ENCODE peak calls at places on chromosomes 4 and X, in eight cellular contexts. V is epithelial cell of esophagus, Q is WERI-Rb-1, I is cardiac fibroblast, M is SK-N-SH, K is fibroblast of the aortic adventitia, T is fibroblast of mammary gland, Y is fibroblast of villous mesenchyme. G is an unnamed sample.

GRCh38 chrX:22128961-22129360 is 96.8 kb downstream of the PHEX start:
- DNase-seq in V (peak), Q (no peak), I (peak), M (no peak), K (no peak), T (no peak), Y (no peak), G (no peak)

GRCh38 chr4:76948441-76949292 is 885 bp upstream of the SEPTIN11 start:
- DNase-seq in V (peak), Q (peak), I (peak), M (peak), K (peak), T (peak), Y (peak), G (peak)

GRCh38 chr4:171035909-171036308 is 777.3 kb upstream of the GALNTL6 start:
- DNase-seq in V (no peak), Q (no peak), I (no peak), M (no peak), K (no peak), T (no peak), Y (no peak), G (no peak)

GRCh38 chrX:115018040-115018647 is 728 bp upstream of the IL13RA2 start:
- DNase-seq in V (no peak), Q (no peak), I (peak), M (no peak), K (peak), T (peak), Y (no peak), G (no peak)

GRCh38 chr4:110518889-110519490 is 43.0 kb downstream of the ENPEP start:
- DNase-seq in V (peak), Q (peak), I (peak), M (peak), K (peak), T (peak), Y (peak), G (no peak)

GRCh38 chr4:60865238-60865637 is 334.9 kb upstream of the ADGRL3 start:
- DNase-seq in V (peak), Q (peak), I (peak), M (peak), K (no peak), T (no peak), Y (no peak), G (no peak)

GRCh38 chr4:1767770-1768366 is 25.2 kb upstream of the FGFR3 start:
- DNase-seq in V (peak), Q (peak), I (peak), M (peak), K (peak), T (peak), Y (peak), G (no peak)

GRCh38 chr4:181528570-181529184 is 714.5 kb upstream of the TENM3 start:
- DNase-seq in V (peak), Q (peak), I (peak), M (peak), K (peak), T (peak), Y (peak), G (peak)

GRCh38 chr4:4990857-4991540 is 28.3 kb downstream of the CYTL1 start:
- DNase-seq in V (no peak), Q (no peak), I (peak), M (peak), K (peak), T (peak), Y (peak), G (peak)

GRCh38 chr4:950136-951020 is 18.1 kb downstream of the TMEM175 start:
- DNase-seq in V (no peak), Q (no peak), I (no peak), M (peak), K (no peak), T (no peak), Y (no peak), G (no peak)

GRCh38 chr4:56981795-56982201 is 3.1 kb downstream of the POLR2B start:
- DNase-seq in V (peak), Q (no peak), I (peak), M (no peak), K (peak), T (no peak), Y (no peak), G (no peak)

GRCh38 chrX:47191331-47191730 is 2.3 kb upstream of the UBA1 start:
- DNase-seq in V (peak), Q (no peak), I (peak), M (no peak), K (no peak), T (peak), Y (no peak), G (no peak)

GRCh38 chr4:143202824-143203223 is 18.1 kb downstream of the USP38 start:
- DNase-seq in V (peak), Q (no peak), I (peak), M (no peak), K (peak), T (peak), Y (peak), G (no peak)

GRCh38 chr4:126106658-126107057 is 791.9 kb downstream of the FAT4 start:
- DNase-seq in V (peak), Q (peak), I (peak), M (no peak), K (no peak), T (peak), Y (no peak), G (no peak)

GRCh38 chr4:76811604-76812412 is 86.1 kb downstream of the SOWAHB start:
- DNase-seq in V (no peak), Q (no peak), I (peak), M (no peak), K (peak), T (peak), Y (peak), G (no peak)

GRCh38 chrX:64885850-64886249 is 90.4 kb downstream of the ZC4H2 start:
- DNase-seq in V (peak), Q (peak), I (peak), M (peak), K (no peak), T (no peak), Y (no peak), G (no peak)

GRCh38 chr4:137609693-137610450 is 77.6 kb upstream of the PCDH18 start:
- DNase-seq in V (no peak), Q (no peak), I (peak), M (no peak), K (peak), T (peak), Y (peak), G (no peak)

GRCh38 chr4:97984545-97985131 is 158.6 kb downstream of the STPG2 start:
- DNase-seq in V (peak), Q (peak), I (peak), M (no peak), K (no peak), T (no peak), Y (no peak), G (no peak)

GRCh38 chrX:154136627-154137161 is 7.3 kb upstream of the OPN1LW start:
- DNase-seq in V (peak), Q (peak), I (peak), M (peak), K (peak), T (peak), Y (peak), G (no peak)

GRCh38 chr4:24730256-24731001 is 64.9 kb upstream of the SOD3 start:
- DNase-seq in V (no peak), Q (peak), I (peak), M (no peak), K (peak), T (peak), Y (no peak), G (peak)

GRCh38 chrX:24002792-24003191 is 24.2 kb downstream of the KLHL15 start:
- DNase-seq in V (no peak), Q (no peak), I (no peak), M (no peak), K (no peak), T (no peak), Y (peak), G (no peak)

GRCh38 chrX:51641421-51642021 is 22.8 kb upstream of the CENPVL3 start:
- DNase-seq in V (peak), Q (no peak), I (peak), M (peak), K (peak), T (peak), Y (peak), G (peak)

GRCh38 chr4:182978152-182978827 is 61.1 kb upstream of the DCTD start:
- DNase-seq in V (no peak), Q (no peak), I (peak), M (no peak), K (peak), T (no peak), Y (peak), G (no peak)

GRCh38 chr4:48008021-48008596 is 8.4 kb downstream of the CNGA1 start:
- DNase-seq in V (no peak), Q (no peak), I (peak), M (no peak), K (no peak), T (peak), Y (no peak), G (no peak)

GRCh38 chr4:165751882-165752281 is 121.2 kb upstream of the TLL1 start:
- DNase-seq in V (no peak), Q (no peak), I (no peak), M (no peak), K (no peak), T (no peak), Y (no peak), G (no peak)

GRCh38 chrX:28888421-28888820 is 301.2 kb downstream of the IL1RAPL1 start:
- DNase-seq in V (no peak), Q (no peak), I (peak), M (no peak), K (peak), T (no peak), Y (no peak), G (no peak)

GRCh38 chr4:117466388-117466787 is 381.0 kb upstream of the TRAM1L1 start:
- DNase-seq in V (peak), Q (no peak), I (no peak), M (no peak), K (no peak), T (no peak), Y (no peak), G (no peak)

GRCh38 chrX:149916745-149917392 is 12.5 kb upstream of the HSFX4 start:
- DNase-seq in V (no peak), Q (no peak), I (no peak), M (no peak), K (no peak), T (no peak), Y (no peak), G (no peak)

GRCh38 chrX:18654873-18655836 is 16.8 kb downstream of the RS1 start:
- DNase-seq in V (no peak), Q (no peak), I (peak), M (no peak), K (no peak), T (no peak), Y (peak), G (no peak)

GRCh38 chr4:140645614-140646412 is 77.1 kb upstream of the UCP1 start:
- DNase-seq in V (no peak), Q (no peak), I (no peak), M (no peak), K (no peak), T (no peak), Y (no peak), G (no peak)

GRCh38 chrX:103585421-103586313 is at the start of gene TCEAL4:
- DNase-seq in V (peak), Q (peak), I (no peak), M (peak), K (peak), T (peak), Y (peak), G (no peak)

GRCh38 chrX:103586659-103587058 is 1.3 kb downstream of the TCEAL4 start:
- DNase-seq in V (no peak), Q (no peak), I (no peak), M (no peak), K (no peak), T (no peak), Y (no peak), G (no peak)

GRCh38 chrX:103586314-103586646 is 965 bp downstream of the TCEAL4 start:
- DNase-seq in V (peak), Q (no peak), I (no peak), M (peak), K (peak), T (no peak), Y (no peak), G (no peak)

DNA sequence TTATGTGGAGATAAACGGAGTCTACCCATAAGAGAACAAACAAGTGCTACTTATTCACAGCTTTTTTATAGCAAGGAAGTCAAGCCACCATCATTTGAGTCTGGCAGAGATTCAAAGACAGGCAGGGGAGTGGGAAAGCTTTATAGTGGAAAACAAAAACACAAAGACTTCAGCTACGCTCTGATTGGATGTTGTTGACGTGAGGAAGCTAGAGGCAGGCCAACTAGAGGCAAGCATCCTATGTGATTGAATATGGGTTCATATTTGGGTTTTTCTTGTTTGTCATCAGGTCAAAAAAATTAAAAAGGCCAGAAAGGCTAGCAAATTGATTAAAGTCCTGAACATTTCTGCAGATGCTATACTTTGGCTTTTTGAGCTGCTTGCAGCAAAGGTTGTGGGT is 709 bp upstream of the TCEAL4 start:
- DNase-seq in V (no peak), Q (no peak), I (no peak), M (peak), K (no peak), T (no peak), Y (peak), G (no peak)
- H3K4me3 ChIP-seq in V (no peak), Q (no peak), I (no peak), M (peak), K (no peak), T (no peak), Y (peak), G (peak)

DNA sequence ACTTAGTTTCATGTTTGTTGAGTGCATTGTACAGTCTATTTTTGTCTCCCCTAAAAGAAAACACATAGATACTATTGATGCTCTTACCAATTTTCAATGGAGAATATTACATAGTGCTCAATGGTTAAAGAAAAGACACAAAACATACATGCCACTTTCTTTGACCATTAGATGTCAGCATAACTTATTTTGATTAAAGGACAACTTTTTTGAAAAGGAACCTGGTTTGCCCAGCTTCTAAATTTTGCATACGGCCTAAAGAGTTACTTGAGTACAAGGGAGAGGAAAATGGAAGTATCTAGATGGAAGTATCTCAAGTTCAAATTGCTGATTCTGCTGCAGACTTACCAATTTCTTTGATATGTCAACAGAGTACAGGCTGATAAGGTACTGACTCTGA is 68.5 kb downstream of the METTL14 start:
- DNase-seq in V (no peak), Q (no peak), I (no peak), M (no peak), K (no peak), T (no peak), Y (no peak), G (no peak)
- H3K4me3 ChIP-seq in V (no peak), Q (no peak), I (no peak), M (no peak), K (no peak), T (no peak), Y (no peak), G (no peak)

GRCh38 chrX:140822861-140823260 is 113.3 kb downstream of the LINC00632 start:
- DNase-seq in V (no peak), Q (no peak), I (no peak), M (no peak), K (no peak), T (no peak), Y (no peak), G (no peak)
- H3K4me3 ChIP-seq in V (no peak), Q (no peak), I (no peak), M (no peak), K (no peak), T (no peak), Y (no peak), G (no peak)

GRCh38 chrX:83588409-83588808 is 80.3 kb downstream of the POU3F4 start:
- DNase-seq in V (no peak), Q (no peak), I (no peak), M (no peak), K (no peak), T (no peak), Y (no peak), G (no peak)
- H3K4me3 ChIP-seq in V (no peak), Q (no peak), I (no peak), M (no peak), K (no peak), T (no peak), Y (no peak), G (no peak)